ENCODE peak calls at places on chromosomes 13 and 19, in seven cellular contexts. E is fibroblast of lung; P is nephron progenitor cell; R is stimulated activated CD4-positive, alpha-beta T cell treated with anti-CD3 and anti-CD28 coated beads, Interleukin-4, amount 100 ng/mL, for 48 hours; Z is tibial nerve; O is esophagus squamous epithelium; M is Calu3. U is an unnamed sample.

GRCh38 chr19:37227996-37228395 is 10.0 kb downstream of the ZNF383 start:
- DNase-seq in E (no peak), P (peak; percentile 19), R (peak; percentile 6), Z (no peak), O (no peak), M (no peak), U (no peak)

GRCh38 chr19:32566246-32566830 is 14.7 kb upstream of the PDCD5 start:
- DNase-seq in E (peak; percentile 12), P (no peak), R (no peak), Z (no peak), O (no peak), M (no peak), U (no peak)

GRCh38 chr13:112616586-112617381 is 28.8 kb upstream of the TUBGCP3 start:
- DNase-seq in E (peak; percentile 47), P (peak; percentile 32), R (no peak), Z (no peak), O (no peak), M (peak; percentile 12), U (peak; percentile 40)

GRCh38 chr13:59112375-59112774 is 1051.4 kb downstream of the DIAPH3 start:
- DNase-seq in E (peak; percentile 99), P (no peak), R (no peak), Z (no peak), O (no peak), M (no peak), U (peak; percentile 82)

GRCh38 chr19:9032136-9032626 is 22.0 kb upstream of the MUC16 start:
- DNase-seq in E (no peak), P (no peak), R (no peak), Z (no peak), O (no peak), M (no peak), U (no peak)

GRCh38 chr19:30226464-30227070 is 145.6 kb upstream of the ZNF536 start:
- DNase-seq in E (no peak), P (peak; percentile 42), R (no peak), Z (no peak), O (no peak), M (no peak), U (no peak)

GRCh38 chr13:85650613-85651012 is 148.6 kb downstream of the SLITRK6 start:
- DNase-seq in E (no peak), P (no peak), R (no peak), Z (no peak), O (no peak), M (no peak), U (no peak)

GRCh38 chr19:5567360-5567970 is at the start of gene TINCR:
- DNase-seq in E (no peak), P (peak; percentile 70), R (no peak), Z (no peak), O (no peak), M (peak; percentile 5), U (no peak)

U was measured in NCI-H460.